ENCODE peak calls at places on chromosome 13, in seven cellular contexts. L, X, M, E, C, S and O are unnamed samples. For H3K27me3, the result is how much of the 10 kb centered on the place peaks cover.

GRCh38 chr13:45705936-45706335 is 3.8 kb downstream of the CBY2 start:
- DNase-seq in L (no peak), X (no peak), M (no peak), E (no peak), C (no peak), S (no peak), O (no peak)

GRCh38 chr13:32417995-32418394 is 9.9 kb downstream of the N4BP2L1 start:
- DNase-seq in L (no peak), X (no peak), M (no peak), E (no peak), C (no peak), S (no peak), O (no peak)

GRCh38 chr13:48318014-48318713 is 14.6 kb downstream of the RB1 start:
- DNase-seq in L (no peak), X (no peak), M (no peak), E (no peak), C (no peak), S (no peak), O (peak)

GRCh38 chr13:78147905-78148304 is 229.3 kb upstream of the EDNRB start:
- DNase-seq in L (no peak), X (no peak), M (no peak), E (no peak), C (no peak), S (no peak), O (no peak)

GRCh38 chr13:39676315-39676876 is 20.9 kb downstream of the COG6 start:
- DNase-seq in L (no peak), X (peak), M (no peak), E (peak), C (no peak), S (no peak), O (peak)

GRCh38 chr13:80070024-80070703 is 270.8 kb downstream of the SPRY2 start:
- DNase-seq in L (no peak), X (no peak), M (no peak), E (no peak), C (no peak), S (no peak), O (no peak)

GRCh38 chr13:109182777-109183465 is 553.5 kb downstream of the MYO16 start:
- DNase-seq in L (no peak), X (no peak), M (no peak), E (no peak), C (no peak), S (no peak), O (no peak)

GRCh38 chr13:108980237-108980636 is 350.8 kb downstream of the MYO16 start:
- DNase-seq in L (no peak), X (no peak), M (no peak), E (no peak), C (no peak), S (no peak), O (no peak)

GRCh38 chr13:36038785-36039415 is 92.3 kb downstream of the DCLK1 start:
- DNase-seq in L (no peak), X (no peak), M (no peak), E (no peak), C (no peak), S (no peak), O (no peak)

GRCh38 chr13:92224052-92224821 is 825.8 kb downstream of the GPC5 start:
- DNase-seq in L (no peak), X (no peak), M (no peak), E (no peak), C (no peak), S (no peak), O (no peak)

GRCh38 chr13:32126298-32126697 is 94.7 kb downstream of the FRY start:
- DNase-seq in L (no peak), X (no peak), M (no peak), E (no peak), C (no peak), S (no peak), O (no peak)

GRCh38 chr13:80499536-80500280 is 158.8 kb upstream of the SPRY2 start:
- DNase-seq in L (no peak), X (no peak), M (no peak), E (no peak), C (no peak), S (no peak), O (no peak)

GRCh38 chr13:95432141-95432540 is 120.4 kb upstream of the CLDN10 start:
- DNase-seq in L (no peak), X (no peak), M (no peak), E (no peak), C (no peak), S (no peak), O (no peak)

GRCh38 chr13:37403776-37404497 is 194.6 kb downstream of the POSTN start:
- DNase-seq in L (no peak), X (no peak), M (no peak), E (no peak), C (no peak), S (no peak), O (no peak)

GRCh38 chr13:29435125-29435911 is 160.2 kb downstream of the SLC7A1 start:
- DNase-seq in L (no peak), X (peak), M (no peak), E (no peak), C (no peak), S (no peak), O (no peak)

GRCh38 chr13:45206340-45206739 is 5.5 kb upstream of the KCTD4 start:
- DNase-seq in L (no peak), X (no peak), M (no peak), E (peak), C (no peak), S (no peak), O (peak)

GRCh38 chr13:77036294-77036693 is 9.3 kb upstream of the FBXL3 start:
- DNase-seq in L (no peak), X (no peak), M (no peak), E (no peak), C (no peak), S (no peak), O (no peak)

GRCh38 chr13:21031594-21031993 is 29.8 kb downstream of the LATS2 start:
- DNase-seq in L (no peak), X (no peak), M (no peak), E (no peak), C (no peak), S (no peak), O (no peak)

GRCh38 chr13:109844396-109844795 is 58.0 kb upstream of the IRS2 start:
- DNase-seq in L (no peak), X (no peak), M (no peak), E (no peak), C (peak), S (no peak), O (no peak)

GRCh38 chr13:25171517-25172302 is at the start of gene AMER2:
- DNase-seq in L (no peak), X (no peak), M (no peak), E (no peak), C (no peak), S (peak), O (peak)

GRCh38 chr13:29589967-29590366 is 5.5 kb downstream of the SLC7A1 start:
- DNase-seq in L (no peak), X (no peak), M (no peak), E (no peak), C (no peak), S (no peak), O (no peak)

GRCh38 chr13:23741879-23742510 is 147.2 kb downstream of the MIPEP start:
- DNase-seq in L (no peak), X (no peak), M (no peak), E (peak), C (no peak), S (no peak), O (no peak)

GRCh38 chr13:44407379-44407778 is 33.8 kb downstream of the SERP2 start:
- DNase-seq in L (no peak), X (no peak), M (no peak), E (no peak), C (no peak), S (no peak), O (no peak)

GRCh38 chr13:95536629-95537241 is 15.8 kb upstream of the CLDN10 start:
- DNase-seq in L (no peak), X (no peak), M (no peak), E (peak), C (no peak), S (no peak), O (no peak)

GRCh38 chr13:40206241-40207109 is 460.0 kb downstream of the FOXO1 start:
- DNase-seq in L (peak), X (no peak), M (no peak), E (no peak), C (peak), S (no peak), O (no peak)

GRCh38 chr13:108214511-108215383 is 589 bp downstream of the LIG4 start:
- DNase-seq in L (peak), X (no peak), M (peak), E (no peak), C (no peak), S (no peak), O (peak)

GRCh38 chr13:31349156-31349555 is 149.4 kb downstream of the B3GLCT start:
- DNase-seq in L (no peak), X (no peak), M (no peak), E (no peak), C (no peak), S (no peak), O (no peak)

GRCh38 chr13:37102896-37103295 is 2.6 kb downstream of the CSNK1A1L start:
- DNase-seq in L (no peak), X (no peak), M (no peak), E (no peak), C (no peak), S (no peak), O (no peak)

GRCh38 chr13:101661839-101662238 is 209.4 kb downstream of the ITGBL1 start:
- DNase-seq in L (no peak), X (no peak), M (no peak), E (no peak), C (no peak), S (no peak), O (no peak)

GRCh38 chr13:31195616-31196015 is 4.2 kb upstream of the B3GLCT start:
- DNase-seq in L (no peak), X (no peak), M (no peak), E (no peak), C (no peak), S (no peak), O (no peak)

GRCh38 chr13:23683084-23683483 is 112.9 kb downstream of the TNFRSF19 start:
- DNase-seq in L (no peak), X (no peak), M (no peak), E (no peak), C (no peak), S (no peak), O (no peak)

GRCh38 chr13:43307921-43308433 is 284.6 kb downstream of the DNAJC15 start:
- DNase-seq in L (peak), X (peak), M (peak), E (no peak), C (peak), S (peak), O (peak)

GRCh38 chr13:51534075-51534817 is 50.0 kb upstream of the WDFY2 start:
- DNase-seq in L (peak), X (no peak), M (peak), E (no peak), C (peak), S (no peak), O (peak)

GRCh38 chr13:112714772-112715569 is 25.1 kb downstream of the ATP11A start:
- DNase-seq in L (peak), X (peak), M (no peak), E (no peak), C (peak), S (peak), O (no peak)

GRCh38 chr13:112718318-112718717 is 28.5 kb downstream of the ATP11A start:
- DNase-seq in L (peak), X (peak), M (no peak), E (no peak), C (no peak), S (peak), O (no peak)

GRCh38 chr13:112715715-112716460 is 26.1 kb downstream of the ATP11A start:
- DNase-seq in L (peak), X (no peak), M (no peak), E (no peak), C (no peak), S (peak), O (no peak)

GRCh38 chr13:112716461-112716820 is 26.6 kb downstream of the ATP11A start:
- DNase-seq in L (peak), X (no peak), M (no peak), E (no peak), C (no peak), S (peak), O (no peak)

DNA sequence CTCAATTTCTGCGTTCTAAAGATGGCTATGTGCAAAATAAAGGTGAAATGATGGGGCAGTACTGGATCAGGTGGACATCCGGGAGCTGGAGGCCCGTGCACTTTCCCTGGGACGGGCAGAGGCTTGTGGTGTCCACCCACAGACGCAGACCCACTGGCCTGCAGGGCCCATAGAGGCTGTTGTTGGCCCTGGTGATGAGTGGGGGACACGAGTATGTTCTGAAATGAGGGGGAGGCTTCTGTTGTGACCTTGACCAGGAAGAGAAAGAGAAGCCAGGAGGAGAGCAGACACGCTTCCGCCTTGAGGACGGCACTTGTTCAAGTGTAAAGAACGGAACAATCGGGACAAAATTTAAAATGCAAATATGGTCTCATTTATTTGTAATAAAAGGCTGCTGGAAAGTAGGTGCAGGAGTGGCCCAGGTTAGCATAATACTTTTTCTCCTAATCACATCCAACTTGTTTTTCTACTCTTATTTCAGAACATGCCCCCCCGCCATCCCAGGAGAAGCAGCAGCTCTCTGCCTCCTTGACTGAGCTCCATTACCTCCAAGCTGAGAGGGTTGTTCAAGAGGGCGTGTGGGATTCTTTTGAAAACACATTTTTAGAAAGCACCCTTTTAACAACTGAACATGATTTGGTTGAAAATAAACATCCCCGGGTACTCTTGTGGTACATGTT is 27.1 kb downstream of the ATP11A start:
- DNase-seq in L (no peak), X (no peak), M (no peak), E (no peak), C (no peak), S (peak), O (no peak)
- H3K4me3 ChIP-seq in L (no peak), X (no peak), M (no peak), E (no peak), C (no peak), S (no peak), O (no peak)

GRCh38 chr13:52846567-52847321 is 1.7 kb downstream of the PCDH8 start:
- DNase-seq in L (peak), X (no peak), M (peak), E (no peak), C (no peak), S (peak), O (no peak)
- TF ChIP-seq CTCF in L (peak), X (peak), M (peak), E (no peak), C (no peak), S (no peak), O (no peak)

GRCh38 chr13:112754281-112755025 is 64.6 kb downstream of the ATP11A start:
- DNase-seq in L (no peak), X (no peak), M (no peak), E (no peak), C (no peak), S (no peak), O (no peak)
- H3K27me3 ChIP-seq in L (under half), X (under half), M (under half), E (under half), C (under half), S (under half), O (under half)

GRCh38 chr13:98536729-98537128 is 40.2 kb downstream of the STK24 start:
- DNase-seq in L (no peak), X (no peak), M (no peak), E (no peak), C (no peak), S (no peak), O (no peak)
- H3K4me3 ChIP-seq in L (no peak), X (no peak), M (no peak), E (no peak), C (no peak), S (no peak), O (no peak)